ENCODE peak calls at places on chromosomes 7 and 10, in nine cellular contexts. One of them, this sample, is unnamed.

GRCh38 chr10:115103700-115104099 is 10.5 kb downstream of the ATRNL1 start:
- DNase-seq in lower lobe of right lung: no peak
- DNase-seq in GM12878: no peak
- DNase-seq in mesothelial cell of epicardium: no peak
- DNase-seq in AG10803: no peak
- DNase-seq in choroid plexus epithelial cell: no peak
- DNase-seq in hepatocyte: no peak
- DNase-seq in CD14-positive monocyte: no peak
- DNase-seq in fibroblast of lung: no peak
- DNase-seq in this sample: no peak

GRCh38 chr10:48369501-48369900 is 63.0 kb downstream of the MAPK8 start:
- DNase-seq in lower lobe of right lung: no peak
- DNase-seq in GM12878: no peak
- DNase-seq in mesothelial cell of epicardium: no peak
- DNase-seq in AG10803: no peak
- DNase-seq in choroid plexus epithelial cell: no peak
- DNase-seq in hepatocyte: no peak
- DNase-seq in CD14-positive monocyte: no peak
- DNase-seq in fibroblast of lung: no peak
- DNase-seq in this sample: no peak

GRCh38 chr7:132577206-132578049 is 1.2 kb upstream of the PLXNA4 start:
- DNase-seq in lower lobe of right lung: no peak
- DNase-seq in GM12878: no peak
- DNase-seq in mesothelial cell of epicardium: peak; percentile 83
- DNase-seq in AG10803: peak; percentile 73
- DNase-seq in choroid plexus epithelial cell: peak; percentile 70
- DNase-seq in hepatocyte: peak; percentile 83
- DNase-seq in CD14-positive monocyte: no peak
- DNase-seq in fibroblast of lung: peak; percentile 82
- DNase-seq in this sample: no peak

GRCh38 chr7:43585521-43585920 is 2.6 kb downstream of the STK17A start:
- DNase-seq in lower lobe of right lung: no peak
- DNase-seq in GM12878: no peak
- DNase-seq in mesothelial cell of epicardium: no peak
- DNase-seq in AG10803: peak; percentile 81
- DNase-seq in choroid plexus epithelial cell: peak; percentile 91
- DNase-seq in hepatocyte: peak; percentile 30
- DNase-seq in CD14-positive monocyte: no peak
- DNase-seq in fibroblast of lung: peak; percentile 85
- DNase-seq in this sample: peak; percentile 48

GRCh38 chr7:142603870-142604448 is 145.3 kb upstream of the PRSS1 start:
- DNase-seq in lower lobe of right lung: no peak
- DNase-seq in GM12878: no peak
- DNase-seq in mesothelial cell of epicardium: peak; percentile 47
- DNase-seq in AG10803: peak; percentile 40
- DNase-seq in choroid plexus epithelial cell: peak; percentile 87
- DNase-seq in hepatocyte: peak; percentile 73
- DNase-seq in CD14-positive monocyte: peak; percentile 60
- DNase-seq in fibroblast of lung: peak; percentile 52
- DNase-seq in this sample: peak; percentile 53

GRCh38 chr10:131689486-131689885 is 211.3 kb upstream of the PPP2R2D start:
- DNase-seq in lower lobe of right lung: no peak
- DNase-seq in GM12878: no peak
- DNase-seq in mesothelial cell of epicardium: no peak
- DNase-seq in AG10803: no peak
- DNase-seq in choroid plexus epithelial cell: no peak
- DNase-seq in hepatocyte: no peak
- DNase-seq in CD14-positive monocyte: no peak
- DNase-seq in fibroblast of lung: no peak
- DNase-seq in this sample: no peak

GRCh38 chr10:19788075-19788686 is 28.1 kb upstream of the PLXDC2 start:
- DNase-seq in lower lobe of right lung: no peak
- DNase-seq in GM12878: no peak
- DNase-seq in mesothelial cell of epicardium: no peak
- DNase-seq in AG10803: peak; percentile 59
- DNase-seq in choroid plexus epithelial cell: peak; percentile 89
- DNase-seq in hepatocyte: peak; percentile 70
- DNase-seq in CD14-positive monocyte: no peak
- DNase-seq in fibroblast of lung: peak; percentile 44
- DNase-seq in this sample: peak; percentile 25

GRCh38 chr7:26988975-26989374 is 106.8 kb downstream of the HOXA1 start:
- DNase-seq in lower lobe of right lung: no peak
- DNase-seq in GM12878: no peak
- DNase-seq in mesothelial cell of epicardium: no peak
- DNase-seq in AG10803: no peak
- DNase-seq in choroid plexus epithelial cell: no peak
- DNase-seq in hepatocyte: no peak
- DNase-seq in CD14-positive monocyte: no peak
- DNase-seq in fibroblast of lung: no peak
- DNase-seq in this sample: no peak

GRCh38 chr7:94643771-94644545 is 12.0 kb downstream of the SGCE start:
- DNase-seq in lower lobe of right lung: no peak
- DNase-seq in GM12878: no peak
- DNase-seq in mesothelial cell of epicardium: no peak
- DNase-seq in AG10803: no peak
- DNase-seq in choroid plexus epithelial cell: no peak
- DNase-seq in hepatocyte: no peak
- DNase-seq in CD14-positive monocyte: no peak
- DNase-seq in fibroblast of lung: peak; percentile 58
- DNase-seq in this sample: no peak

GRCh38 chr7:20311743-20312042 is 19.0 kb upstream of the ITGB8 start:
- DNase-seq in lower lobe of right lung: no peak
- DNase-seq in GM12878: no peak
- DNase-seq in mesothelial cell of epicardium: no peak
- DNase-seq in AG10803: no peak
- DNase-seq in choroid plexus epithelial cell: no peak
- DNase-seq in hepatocyte: no peak
- DNase-seq in CD14-positive monocyte: no peak
- DNase-seq in fibroblast of lung: no peak
- DNase-seq in this sample: no peak

GRCh38 chr7:20312562-20312961 is 18.1 kb upstream of the ITGB8 start:
- DNase-seq in lower lobe of right lung: no peak
- DNase-seq in GM12878: no peak
- DNase-seq in mesothelial cell of epicardium: no peak
- DNase-seq in AG10803: no peak
- DNase-seq in choroid plexus epithelial cell: no peak
- DNase-seq in hepatocyte: no peak
- DNase-seq in CD14-positive monocyte: no peak
- DNase-seq in fibroblast of lung: no peak
- DNase-seq in this sample: no peak

GRCh38 chr7:20307901-20308300 is 22.8 kb upstream of the ITGB8 start:
- DNase-seq in lower lobe of right lung: no peak
- DNase-seq in GM12878: no peak
- DNase-seq in mesothelial cell of epicardium: no peak
- DNase-seq in AG10803: no peak
- DNase-seq in choroid plexus epithelial cell: no peak
- DNase-seq in hepatocyte: no peak
- DNase-seq in CD14-positive monocyte: no peak
- DNase-seq in fibroblast of lung: peak; percentile 79
- DNase-seq in this sample: no peak

GRCh38 chr7:20314216-20314615 is 16.5 kb upstream of the ITGB8 start:
- DNase-seq in lower lobe of right lung: no peak
- DNase-seq in GM12878: no peak
- DNase-seq in mesothelial cell of epicardium: no peak
- DNase-seq in AG10803: peak; percentile 63
- DNase-seq in choroid plexus epithelial cell: no peak
- DNase-seq in hepatocyte: no peak
- DNase-seq in CD14-positive monocyte: no peak
- DNase-seq in fibroblast of lung: no peak
- DNase-seq in this sample: no peak

DNA sequence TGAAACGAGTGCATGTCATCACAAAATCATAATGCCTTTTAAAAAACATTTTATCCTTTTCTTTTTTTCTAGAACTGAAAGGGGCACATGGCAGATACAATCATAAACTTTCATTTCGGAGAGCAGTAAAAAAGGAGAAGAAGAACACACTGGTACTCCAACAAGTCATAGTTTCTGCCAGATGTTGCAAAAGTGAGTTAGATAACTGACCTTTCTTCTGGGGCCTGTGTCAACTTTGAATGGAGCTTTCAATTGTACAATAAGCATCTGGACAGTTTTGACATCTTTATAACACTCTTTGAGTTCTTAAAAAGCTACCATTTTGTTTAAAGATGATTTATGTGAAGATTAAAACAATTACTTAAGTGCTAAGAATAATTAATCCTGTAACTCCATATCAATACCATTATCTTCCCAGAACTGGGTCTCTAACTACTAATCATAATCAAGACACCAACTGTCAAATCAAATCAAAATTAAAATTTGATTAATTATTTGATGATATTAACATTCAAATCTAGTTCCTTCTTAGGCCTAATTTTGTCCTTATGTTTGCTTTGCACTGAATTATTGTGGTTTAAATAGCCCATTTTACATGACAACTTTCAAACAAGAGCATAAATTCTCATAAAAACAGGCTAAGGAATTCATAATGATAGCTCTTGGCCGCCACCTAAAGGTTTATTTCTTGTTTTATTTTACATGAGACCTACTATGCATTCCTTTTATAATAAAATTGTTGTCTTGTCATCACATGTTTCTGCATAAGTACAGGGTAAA is 19.5 kb upstream of the ITGB8 start:
- DNase-seq in lower lobe of right lung: no peak
- DNase-seq in GM12878: peak; percentile 61
- DNase-seq in mesothelial cell of epicardium: no peak
- DNase-seq in AG10803: peak; percentile 78
- DNase-seq in choroid plexus epithelial cell: peak; percentile 82
- DNase-seq in hepatocyte: peak; percentile 60
- DNase-seq in CD14-positive monocyte: no peak
- DNase-seq in fibroblast of lung: peak; percentile 60
- DNase-seq in this sample: peak; percentile 6
- TF ChIP-seq CTCF in lower lobe of right lung: peak; percentile 42
- TF ChIP-seq CTCF in GM12878: peak; percentile 39
- TF ChIP-seq CTCF in mesothelial cell of epicardium: peak; percentile 59
- TF ChIP-seq CTCF in AG10803: peak; percentile 49
- TF ChIP-seq CTCF in choroid plexus epithelial cell: peak; percentile 52
- TF ChIP-seq CTCF in hepatocyte: peak; percentile 64
- TF ChIP-seq CTCF in CD14-positive monocyte: peak; percentile 57
- TF ChIP-seq CTCF in fibroblast of lung: peak; percentile 30
- TF ChIP-seq CTCF in this sample: peak; percentile 62

GRCh38 chr10:93745411-93746065 is 12.2 kb upstream of the LGI1 start:
- DNase-seq in lower lobe of right lung: no peak
- DNase-seq in GM12878: no peak
- DNase-seq in mesothelial cell of epicardium: no peak
- DNase-seq in AG10803: peak; percentile 20
- DNase-seq in choroid plexus epithelial cell: peak; percentile 26
- DNase-seq in hepatocyte: no peak
- DNase-seq in CD14-positive monocyte: no peak
- DNase-seq in fibroblast of lung: peak; percentile 14
- DNase-seq in this sample: peak; percentile 30
- TF ChIP-seq CTCF in lower lobe of right lung: no peak
- TF ChIP-seq CTCF in GM12878: peak; percentile 16
- TF ChIP-seq CTCF in mesothelial cell of epicardium: no peak
- TF ChIP-seq CTCF in AG10803: peak; percentile 44
- TF ChIP-seq CTCF in choroid plexus epithelial cell: peak; percentile 53
- TF ChIP-seq CTCF in hepatocyte: peak; percentile 36
- TF ChIP-seq CTCF in CD14-positive monocyte: peak; percentile 17
- TF ChIP-seq CTCF in fibroblast of lung: peak; percentile 50
- TF ChIP-seq CTCF in this sample: peak; percentile 81

GRCh38 chr10:91410638-91411367 is 659 bp downstream of the HECTD2 start:
- DNase-seq in lower lobe of right lung: no peak
- DNase-seq in GM12878: no peak
- DNase-seq in mesothelial cell of epicardium: peak; percentile 41
- DNase-seq in AG10803: peak; percentile 18
- DNase-seq in choroid plexus epithelial cell: peak; percentile 57
- DNase-seq in hepatocyte: peak; percentile 38
- DNase-seq in CD14-positive monocyte: no peak
- DNase-seq in fibroblast of lung: peak; percentile 71
- DNase-seq in this sample: no peak

GRCh38 chr10:91409069-91409868 is 875 bp upstream of the HECTD2 start:
- DNase-seq in lower lobe of right lung: peak; percentile 82
- DNase-seq in GM12878: no peak
- DNase-seq in mesothelial cell of epicardium: peak; percentile 74
- DNase-seq in AG10803: peak; percentile 91
- DNase-seq in choroid plexus epithelial cell: peak; percentile 82
- DNase-seq in hepatocyte: peak; percentile 83
- DNase-seq in CD14-positive monocyte: no peak
- DNase-seq in fibroblast of lung: peak; percentile 94
- DNase-seq in this sample: peak; percentile 60

GRCh38 chr10:91412688-91413087 is 2.5 kb downstream of the HECTD2 start:
- DNase-seq in lower lobe of right lung: no peak
- DNase-seq in GM12878: no peak
- DNase-seq in mesothelial cell of epicardium: no peak
- DNase-seq in AG10803: no peak
- DNase-seq in choroid plexus epithelial cell: no peak
- DNase-seq in hepatocyte: no peak
- DNase-seq in CD14-positive monocyte: no peak
- DNase-seq in fibroblast of lung: peak; percentile 15
- DNase-seq in this sample: no peak

GRCh38 chr10:91406322-91406721 is 3.8 kb upstream of the HECTD2 start:
- DNase-seq in lower lobe of right lung: no peak
- DNase-seq in GM12878: no peak
- DNase-seq in mesothelial cell of epicardium: no peak
- DNase-seq in AG10803: no peak
- DNase-seq in choroid plexus epithelial cell: no peak
- DNase-seq in hepatocyte: no peak
- DNase-seq in CD14-positive monocyte: no peak
- DNase-seq in fibroblast of lung: no peak
- DNase-seq in this sample: no peak

DNA sequence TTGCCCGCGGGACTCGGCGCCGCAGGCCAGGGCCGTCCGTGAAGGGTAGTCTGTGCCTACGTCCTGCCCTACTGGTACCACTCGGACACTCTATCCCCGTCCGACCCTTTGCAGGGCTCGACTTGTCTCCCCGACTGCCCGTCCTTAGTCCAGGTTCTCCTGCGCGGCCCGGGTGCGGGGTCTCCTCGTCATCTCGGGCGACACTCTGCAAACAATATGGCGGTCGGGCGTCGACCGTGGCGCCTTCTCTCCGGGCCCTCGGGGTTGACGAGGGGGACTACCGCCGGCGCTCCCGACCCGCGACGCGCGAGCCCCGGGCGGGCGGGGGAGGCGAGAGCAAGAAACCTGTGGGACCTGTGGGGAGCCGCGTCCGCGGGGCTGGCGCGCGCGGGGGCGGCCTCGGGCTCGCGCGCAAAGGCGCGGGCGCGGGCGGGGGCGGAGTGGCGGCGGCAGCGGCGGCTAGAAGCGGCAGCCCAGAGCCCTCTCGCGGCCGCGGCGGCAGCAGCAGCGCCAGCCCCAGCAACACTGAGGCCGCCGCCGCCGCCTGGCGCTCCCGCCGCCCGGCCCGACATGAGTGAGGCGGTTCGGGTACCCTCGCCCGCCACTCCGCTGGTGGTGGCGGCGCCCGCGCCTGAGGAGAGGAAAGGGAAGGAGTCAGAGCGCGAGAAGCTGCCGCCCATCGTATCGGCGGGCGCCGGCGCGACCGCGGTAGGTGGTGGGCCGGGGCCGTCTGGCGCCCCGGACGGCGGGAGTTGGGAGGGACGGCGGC is at the start of gene HECTD2:
- DNase-seq in lower lobe of right lung: peak; percentile 90
- DNase-seq in GM12878: no peak
- DNase-seq in mesothelial cell of epicardium: peak; percentile 85
- DNase-seq in AG10803: peak; percentile 80
- DNase-seq in choroid plexus epithelial cell: peak; percentile 76
- DNase-seq in hepatocyte: peak; percentile 94
- DNase-seq in CD14-positive monocyte: peak; percentile 65
- DNase-seq in fibroblast of lung: peak; percentile 73
- DNase-seq in this sample: peak; percentile 58
- TF ChIP-seq CTCF in lower lobe of right lung: peak; percentile 32
- TF ChIP-seq CTCF in GM12878: peak; percentile 11
- TF ChIP-seq CTCF in mesothelial cell of epicardium: no peak
- TF ChIP-seq CTCF in AG10803: peak; percentile 7
- TF ChIP-seq CTCF in choroid plexus epithelial cell: peak; percentile 26
- TF ChIP-seq CTCF in hepatocyte: peak; percentile 33
- TF ChIP-seq CTCF in CD14-positive monocyte: peak; percentile 46
- TF ChIP-seq CTCF in fibroblast of lung: no peak
- TF ChIP-seq CTCF in this sample: peak; percentile 58

GRCh38 chr7:91596287-91596686 is 284.2 kb downstream of the MTERF1 start:
- DNase-seq in lower lobe of right lung: no peak
- DNase-seq in GM12878: no peak
- DNase-seq in mesothelial cell of epicardium: no peak
- DNase-seq in AG10803: no peak
- DNase-seq in choroid plexus epithelial cell: peak; percentile 4
- DNase-seq in hepatocyte: no peak
- DNase-seq in CD14-positive monocyte: no peak
- DNase-seq in fibroblast of lung: no peak
- DNase-seq in this sample: no peak
- TF ChIP-seq CTCF in lower lobe of right lung: no peak
- TF ChIP-seq CTCF in GM12878: no peak
- TF ChIP-seq CTCF in mesothelial cell of epicardium: no peak
- TF ChIP-seq CTCF in AG10803: no peak
- TF ChIP-seq CTCF in choroid plexus epithelial cell: no peak
- TF ChIP-seq CTCF in hepatocyte: no peak
- TF ChIP-seq CTCF in CD14-positive monocyte: no peak
- TF ChIP-seq CTCF in fibroblast of lung: no peak
- TF ChIP-seq CTCF in this sample: no peak

This sample was measured in HFFc6.